ENCODE peak calls at places on chromosomes 7 and 10, in four cellular contexts. N is kidney epithelial cell, H is fibroblast of mammary gland, M is AG09319. V is an unnamed sample.

GRCh38 chr7:68399991-68400590 is 1198.2 kb upstream of the AUTS2 start:
- DNase-seq in H (no peak), M (no peak), N (no peak), V (no peak)

GRCh38 chr10:116809528-116810500 is 39.5 kb upstream of the ENO4 start:
- DNase-seq in H (peak), M (no peak), N (no peak), V (peak)

GRCh38 chr10:101829561-101830315 is 11.5 kb upstream of the OGA start:
- DNase-seq in M (no peak), H (peak), N (no peak), V (no peak)

GRCh38 chr7:105723582-105723981 is 142.3 kb upstream of the EFCAB10 start:
- DNase-seq in M (no peak), N (no peak), H (no peak), V (no peak)

GRCh38 chr10:69567920-69568319 is 5.3 kb downstream of the NEUROG3 start:
- DNase-seq in N (peak), H (peak), M (peak), V (peak)

GRCh38 chr10:74841265-74841973 is 15.0 kb downstream of the KAT6B start:
- DNase-seq in H (no peak), M (no peak), N (no peak), V (no peak)

GRCh38 chr10:102342462-102342861 is 53.0 kb upstream of the NFKB2 start:
- DNase-seq in M (no peak), N (no peak), H (no peak), V (no peak)

GRCh38 chr10:46551701-46552525 is 4.5 kb downstream of the GPRIN2 start:
- DNase-seq in H (no peak), N (no peak), M (no peak), V (no peak)

GRCh38 chr7:81462672-81463071 is 307.2 kb downstream of the HGF start:
- DNase-seq in N (no peak), M (no peak), H (peak), V (peak)

GRCh38 chr10:75111906-75112703 is 649 bp downstream of the SAMD8 start:
- DNase-seq in M (no peak), H (peak), N (no peak), V (peak)

GRCh38 chr10:1477578-1477977 is 259.7 kb downstream of the ADARB2 start:
- DNase-seq in H (no peak), N (no peak), M (no peak), V (no peak)

GRCh38 chr10:63681965-63682704 is 160.9 kb downstream of the REEP3 start:
- DNase-seq in N (peak), M (peak), H (peak), V (peak)

GRCh38 chr7:38905026-38905759 is 3.8 kb downstream of the VPS41 start:
- DNase-seq in N (no peak), H (no peak), M (no peak), V (no peak)

GRCh38 chr7:149690688-149691446 is 82.5 kb downstream of the ZNF467 start:
- DNase-seq in M (no peak), N (peak), H (peak), V (peak)

GRCh38 chr7:132977234-132977633 is 104.7 kb downstream of the CHCHD3 start:
- DNase-seq in M (no peak), N (no peak), H (no peak), V (no peak)

GRCh38 chr10:53843691-53844362 is 957.2 kb downstream of the PCDH15 start:
- DNase-seq in M (no peak), N (peak), H (no peak), V (no peak)

GRCh38 chr7:144050093-144050492 is 1.3 kb downstream of the OR2A5 start:
- DNase-seq in M (no peak), H (no peak), N (no peak), V (no peak)

GRCh38 chr7:24283900-24284698 is at the start of gene NPY:
- DNase-seq in M (no peak), H (no peak), N (no peak), V (no peak)

GRCh38 chr10:88505680-88506215 is 77.4 kb downstream of the RNLS start:
- DNase-seq in M (no peak), H (no peak), N (no peak), V (no peak)

GRCh38 chr10:24206334-24206733 is 2.6 kb upstream of the KIAA1217 start:
- DNase-seq in H (no peak), M (no peak), N (no peak), V (no peak)
- TF ChIP-seq CTCF in H (no peak), M (no peak), N (no peak), V (no peak)

GRCh38 chr7:142553216-142553615 is 196.1 kb upstream of the PRSS1 start:
- DNase-seq in H (peak), M (no peak), N (no peak), V (peak)

GRCh38 chr7:142554555-142555532 is 194.4 kb upstream of the PRSS1 start:
- DNase-seq in N (no peak), H (peak), M (no peak), V (peak)

GRCh38 chr7:142557971-142558582 is 191.2 kb upstream of the PRSS1 start:
- DNase-seq in H (peak), N (no peak), M (no peak), V (peak)

GRCh38 chr7:142560166-142560565 is 189.1 kb upstream of the PRSS1 start:
- DNase-seq in H (no peak), N (no peak), M (no peak), V (peak)

DNA sequence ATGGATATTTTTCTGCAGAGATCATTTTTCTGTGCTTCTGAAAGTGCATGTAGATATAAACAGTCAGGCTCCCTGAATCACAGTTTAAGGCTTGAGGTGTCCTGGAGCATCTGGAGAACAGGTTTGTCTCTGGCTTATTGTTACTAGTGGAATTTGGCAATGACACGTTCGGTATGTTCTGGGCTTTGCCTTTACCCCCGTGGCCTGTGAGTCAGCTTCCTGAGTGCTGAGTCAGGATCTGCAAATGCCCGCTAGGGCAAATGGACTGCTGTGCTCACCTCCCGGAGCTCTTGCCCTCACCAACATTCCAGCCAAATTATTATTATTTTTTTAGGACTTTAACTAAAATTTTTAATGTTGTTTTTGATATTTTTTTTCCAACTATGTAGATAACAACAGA is 192.5 kb upstream of the PRSS1 start:
- DNase-seq in N (peak), M (peak), H (peak), V (peak)
- TF ChIP-seq CTCF in N (peak), M (peak), H (peak), V (peak)

DNA sequence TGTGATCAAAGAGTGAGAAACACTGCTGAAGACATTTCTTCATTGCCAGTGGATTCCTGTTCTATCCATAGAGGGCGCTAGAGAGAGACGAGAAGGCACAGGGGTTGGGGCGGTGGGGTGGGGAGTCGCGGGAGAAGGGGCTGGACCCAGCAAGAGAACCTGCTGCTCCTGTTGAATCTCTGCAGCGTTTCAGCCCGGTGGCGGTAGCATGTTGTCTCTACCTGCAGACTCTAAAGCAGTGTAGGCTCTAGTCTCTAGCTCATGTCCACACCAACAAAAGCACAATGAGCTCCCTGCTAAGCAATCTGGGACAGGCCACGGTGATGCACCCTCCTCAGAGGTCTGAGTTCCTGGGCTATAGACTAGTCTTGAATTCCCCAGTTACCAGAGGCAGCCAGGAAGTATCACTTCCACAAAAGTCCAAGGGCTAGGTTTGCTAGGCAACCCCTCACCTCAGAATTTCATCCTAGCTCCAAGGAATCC is 167.7 kb downstream of the DGKB start:
- DNase-seq in N (no peak), H (no peak), M (no peak), V (no peak)
- TF ChIP-seq CTCF in N (peak), H (peak), M (peak), V (peak)

DNA sequence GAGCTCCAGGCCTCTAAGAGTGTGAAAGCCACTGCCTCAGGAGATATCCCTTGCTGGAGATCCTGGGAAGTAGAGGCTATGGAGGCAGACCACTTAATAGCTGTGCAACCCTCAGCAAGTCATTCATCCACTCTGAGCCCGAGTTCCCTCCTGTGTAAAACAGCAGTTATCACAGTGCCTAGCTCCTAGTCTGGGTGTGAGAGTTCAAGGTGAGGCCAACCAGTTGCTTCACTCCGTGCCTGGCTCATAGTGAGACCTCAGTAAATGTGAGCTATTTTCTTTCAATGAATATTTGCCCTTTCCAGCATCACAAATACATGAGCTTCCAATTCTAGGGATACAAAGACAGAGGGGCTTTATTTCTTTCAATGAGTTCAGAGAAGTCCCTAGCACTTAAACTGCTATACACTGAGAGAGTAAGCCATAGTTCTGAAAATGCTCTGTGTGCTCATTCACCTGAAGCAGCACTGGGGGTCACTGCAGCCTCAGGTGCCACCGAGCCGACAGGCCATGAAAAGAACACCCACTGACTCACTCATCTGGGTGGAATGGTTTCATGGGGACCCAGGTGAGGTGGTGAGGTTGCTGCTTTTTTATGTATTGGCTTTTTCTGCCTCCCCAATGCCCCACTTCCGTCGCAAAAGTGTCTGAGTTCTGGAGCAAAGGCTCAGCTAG is 259.8 kb downstream of the KCNMA1 start:
- DNase-seq in M (no peak), N (no peak), H (no peak), V (no peak)
- TF ChIP-seq CTCF in M (no peak), N (peak), H (no peak), V (no peak)

GRCh38 chr7:151756866-151757265 is 120.0 kb downstream of the PRKAG2 start:
- DNase-seq in N (no peak), M (no peak), H (no peak), V (no peak)
- TF ChIP-seq CTCF in N (no peak), M (no peak), H (no peak), V (no peak)

GRCh38 chr7:1368682-1369571 is 90.3 kb downstream of the MICALL2 start:
- DNase-seq in N (no peak), M (no peak), H (no peak), V (no peak)
- TF ChIP-seq CTCF in N (no peak), M (no peak), H (no peak), V (peak)

GRCh38 chr7:131787101-131787500 is 230.7 kb upstream of the PODXL start:
- DNase-seq in M (no peak), H (no peak), N (no peak), V (no peak)
- TF ChIP-seq CTCF in M (no peak), H (no peak), N (no peak), V (no peak)

DNA sequence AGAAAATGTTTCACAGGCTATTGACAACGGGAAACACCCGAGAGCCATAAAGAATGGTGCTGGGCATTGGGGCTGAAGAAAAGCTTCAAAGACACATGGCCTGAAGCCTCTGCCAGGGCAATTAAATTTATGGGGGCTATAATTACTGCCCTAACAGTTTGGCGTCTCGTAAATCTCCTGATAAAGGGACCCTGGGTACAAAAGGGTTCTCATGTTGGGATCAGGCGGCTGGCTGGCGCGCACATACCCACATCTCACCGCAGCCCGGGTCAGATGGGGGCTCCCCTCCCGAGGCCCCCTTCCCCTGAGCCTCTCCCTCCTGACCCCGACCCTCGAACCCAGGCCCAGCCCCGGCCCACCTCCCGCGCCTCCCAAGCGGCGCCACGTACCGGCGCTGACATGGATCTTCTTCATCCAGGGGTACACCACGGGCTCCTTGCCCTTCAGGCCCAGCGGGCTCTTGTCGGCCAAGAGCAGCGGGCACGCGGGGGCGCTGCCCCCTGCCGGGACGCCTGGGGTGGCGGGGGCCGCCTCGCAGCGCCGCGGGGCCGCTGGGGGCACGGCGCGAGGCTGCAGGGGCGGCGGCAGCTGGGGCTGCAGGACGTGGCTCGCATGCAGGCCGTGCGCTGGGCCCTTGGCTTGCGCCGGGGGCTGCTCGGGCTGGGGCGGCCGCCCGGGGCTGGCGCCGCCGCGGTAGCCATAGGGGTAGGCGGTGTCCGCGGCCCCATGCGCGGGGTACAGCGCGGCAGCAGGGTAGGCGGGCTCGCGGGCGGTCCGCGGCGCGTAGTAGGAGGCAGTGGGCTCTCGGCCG is 623 bp downstream of the HOXA4 start:
- DNase-seq in H (no peak), N (no peak), M (no peak), V (no peak)
- TF ChIP-seq CTCF in H (no peak), N (peak), M (no peak), V (no peak)

GRCh38 chr7:82740246-82740848 is 296.8 kb upstream of the CACNA2D1 start:
- DNase-seq in N (no peak), M (peak), H (peak), V (peak)
- TF ChIP-seq CTCF in N (peak), M (peak), H (peak), V (peak)

GRCh38 chr7:4631021-4631663 is 51.0 kb upstream of the FOXK1 start:
- DNase-seq in N (no peak), H (no peak), M (no peak), V (no peak)

GRCh38 chr7:4633012-4633411 is 49.1 kb upstream of the FOXK1 start:
- DNase-seq in M (no peak), N (no peak), H (peak), V (no peak)

GRCh38 chr7:4629287-4629905 is 52.7 kb upstream of the FOXK1 start:
- DNase-seq in N (no peak), M (no peak), H (peak), V (no peak)

GRCh38 chr7:4634166-4634565 is 47.9 kb upstream of the FOXK1 start:
- DNase-seq in H (peak), N (no peak), M (no peak), V (no peak)

DNA sequence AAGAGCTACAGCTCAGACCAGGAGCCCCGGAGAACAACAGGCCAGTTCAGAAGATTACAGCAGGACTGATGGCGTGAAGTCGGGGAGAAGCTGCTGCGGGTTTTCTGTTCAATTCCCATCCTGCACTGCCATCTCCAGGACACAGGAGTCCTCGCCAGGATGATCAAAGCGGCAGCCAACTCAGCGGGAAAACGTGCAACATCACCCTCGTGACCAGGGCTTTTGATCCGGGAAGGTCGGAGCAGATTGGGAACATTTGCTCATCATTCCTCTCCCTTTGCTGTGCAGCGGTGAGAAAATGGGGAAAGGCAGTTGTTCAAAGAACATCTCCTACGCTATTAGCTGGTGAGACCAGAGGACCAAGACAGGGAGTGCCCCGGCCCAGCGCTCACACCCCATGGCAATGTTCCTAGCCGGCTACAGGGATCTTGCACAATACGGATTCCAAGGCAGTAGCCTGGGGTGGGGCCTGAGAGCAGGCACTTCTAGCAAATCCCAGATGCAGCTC is 50.4 kb upstream of the FOXK1 start:
- DNase-seq in N (peak), H (peak), M (peak), V (peak)
- TF ChIP-seq CTCF in N (peak), H (peak), M (peak), V (peak)